ENCODE peak calls at places on chromosomes 16 and 17, in six cellular contexts. O, J, E, Q, I and S are unnamed samples. For H3K36me3, the result is how much of the 10 kb centered on the place peaks cover.

GRCh38 chr17:46163316-46163715 is 29.9 kb downstream of the KANSL1 start:
- DNase-seq in J (no peak), I (no peak), Q (no peak), O (no peak), E (no peak), S (no peak)

GRCh38 chr17:59387351-59388069 is 56.1 kb downstream of the YPEL2 start:
- DNase-seq in O (no peak), I (no peak), E (no peak), J (no peak), Q (peak), S (no peak)

GRCh38 chr16:20023190-20023589 is 50.5 kb downstream of the GPR139 start:
- DNase-seq in E (no peak), Q (no peak), J (no peak), O (peak), I (no peak), S (peak)

GRCh38 chr16:89343501-89344291 is 126.2 kb downstream of the ZNF778 start:
- DNase-seq in I (no peak), E (no peak), Q (no peak), J (no peak), O (peak), S (peak)

GRCh38 chr17:8326591-8327583 is 12.8 kb upstream of the ODF4 start:
- DNase-seq in Q (peak), O (no peak), J (peak), I (no peak), E (no peak), S (no peak)

GRCh38 chr17:68289473-68289872 is 1.5 kb downstream of the SLC16A6 start:
- DNase-seq in O (peak), I (no peak), E (no peak), Q (no peak), J (no peak), S (no peak)

GRCh38 chr16:78269251-78269650 is 169.8 kb downstream of the WWOX start:
- DNase-seq in J (no peak), E (no peak), I (no peak), O (no peak), Q (no peak), S (no peak)

GRCh38 chr17:31560836-31561235 is 169.4 kb downstream of the RAB11FIP4 start:
- DNase-seq in J (no peak), Q (no peak), O (peak), I (no peak), E (no peak), S (no peak)

GRCh38 chr17:51683291-51683690 is 422.9 kb downstream of the UTP18 start:
- DNase-seq in E (no peak), I (no peak), J (no peak), O (no peak), Q (no peak), S (no peak)

GRCh38 chr17:64412944-64413381 is 22.3 kb upstream of the PECAM1 start:
- DNase-seq in O (no peak), E (peak), J (no peak), Q (no peak), I (no peak), S (no peak)

GRCh38 chr17:218711-219110 is 37.3 kb upstream of the DOC2B start:
- DNase-seq in J (no peak), Q (no peak), O (no peak), I (peak), E (no peak), S (no peak)

DNA sequence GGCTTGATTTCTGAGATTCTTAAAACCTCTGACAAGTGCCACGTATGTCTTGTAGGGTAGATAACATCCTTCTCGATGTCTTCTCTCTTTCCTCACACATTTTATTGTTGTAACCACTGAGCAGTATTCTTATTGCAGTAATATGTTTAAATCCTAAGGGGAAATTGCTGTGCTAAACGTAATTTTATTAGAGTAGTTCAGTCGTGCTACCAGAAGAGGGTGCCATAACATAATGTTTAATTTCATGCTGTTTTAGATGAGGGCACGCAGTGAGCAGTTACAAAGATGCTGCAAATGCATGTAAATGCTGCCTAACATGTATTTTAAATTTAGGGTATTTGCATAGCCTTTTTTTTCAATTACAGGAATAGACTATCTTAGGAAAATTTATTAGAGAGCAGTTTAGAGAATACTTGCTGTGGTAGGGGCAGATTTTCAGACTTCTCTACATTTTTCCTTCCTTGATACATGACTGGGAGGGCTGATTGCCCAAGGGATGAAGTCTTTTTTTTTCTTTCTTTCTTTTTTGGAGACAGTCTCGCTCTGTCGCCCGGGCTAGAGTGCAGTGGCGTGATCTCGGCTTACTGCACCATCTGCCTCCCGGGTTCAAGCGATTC is 51.7 kb downstream of the GAN start:
- DNase-seq in O (peak), J (no peak), I (no peak), Q (no peak), E (peak), S (no peak)
- H3K36me3 ChIP-seq in O (under half), J (half or more), I (half or more), Q (under half), E (half or more), S (under half)

DNA sequence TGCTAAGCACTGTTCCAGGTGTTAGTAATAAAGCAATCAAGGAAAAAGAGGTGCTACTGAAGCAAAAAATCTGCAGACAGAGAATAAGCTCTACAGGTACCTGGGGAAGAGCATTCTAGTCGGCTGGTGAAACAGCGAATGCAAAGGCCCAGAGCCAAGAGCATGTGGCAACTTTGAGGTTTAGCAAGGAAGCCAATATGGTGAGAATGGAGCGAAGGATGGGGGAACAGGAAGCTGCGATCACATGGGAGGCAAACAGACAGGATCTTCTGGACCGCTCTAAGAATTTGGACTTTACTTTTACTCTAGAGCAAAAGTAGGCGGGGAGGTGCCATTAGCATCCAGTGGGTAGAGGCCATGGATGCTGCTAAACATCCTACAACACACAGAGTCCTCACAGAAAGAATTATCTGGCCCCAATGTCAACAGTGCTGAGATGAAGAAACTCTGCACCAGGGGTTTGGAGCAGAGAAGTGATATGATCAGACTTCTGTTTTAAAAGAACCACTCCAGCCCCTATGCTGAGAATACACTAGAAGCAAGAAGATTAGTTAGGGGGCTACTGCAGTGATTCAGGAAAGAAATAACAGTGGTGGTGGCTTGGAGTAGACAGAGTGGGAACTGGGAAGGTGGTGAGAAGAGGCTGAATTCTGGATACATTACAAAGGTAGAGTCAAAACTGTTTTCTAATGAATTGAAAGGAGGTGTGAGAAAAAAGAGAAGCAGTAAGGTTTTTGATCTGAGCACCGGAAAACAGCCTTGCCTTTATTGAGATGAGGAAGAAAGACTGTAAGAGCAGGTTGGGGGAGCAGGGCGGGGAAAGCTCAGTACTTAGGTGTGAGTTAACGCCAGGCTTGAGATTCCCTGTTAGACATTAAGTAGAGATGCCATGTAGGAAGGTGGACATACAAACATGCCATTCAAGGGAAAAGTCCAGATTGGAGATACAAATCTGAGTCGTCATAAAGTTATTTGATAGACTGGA is 11.0 kb downstream of the EFTUD2 start:
- DNase-seq in J (no peak), E (no peak), O (no peak), I (no peak), Q (no peak), S (no peak)
- H3K36me3 ChIP-seq in J (half or more), E (half or more), O (half or more), I (half or more), Q (half or more), S (half or more)

DNA sequence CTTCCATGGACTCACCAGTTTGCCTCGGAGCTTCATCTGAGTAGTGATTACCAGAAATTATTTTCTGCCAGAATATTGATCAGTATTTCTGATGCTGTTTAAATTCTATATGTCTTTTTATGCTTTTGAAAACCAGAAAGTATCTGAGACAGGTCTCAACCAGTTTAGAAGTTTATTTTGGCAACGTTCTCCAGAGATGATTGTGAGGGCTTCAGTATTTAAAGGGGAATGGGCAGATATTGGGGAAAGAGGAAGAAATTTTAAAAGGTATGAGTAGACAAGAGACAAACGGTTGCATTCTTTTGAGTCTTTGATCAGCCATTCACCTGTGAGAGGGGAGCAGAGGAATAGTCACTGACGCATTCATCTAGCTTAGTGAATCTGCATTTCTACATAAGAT is 44.4 kb upstream of the ABCC11 start:
- DNase-seq in I (no peak), E (no peak), Q (no peak), O (no peak), J (no peak), S (no peak)
- H3K36me3 ChIP-seq in I (half or more), E (under half), Q (under half), O (under half), J (half or more), S (half or more)

DNA sequence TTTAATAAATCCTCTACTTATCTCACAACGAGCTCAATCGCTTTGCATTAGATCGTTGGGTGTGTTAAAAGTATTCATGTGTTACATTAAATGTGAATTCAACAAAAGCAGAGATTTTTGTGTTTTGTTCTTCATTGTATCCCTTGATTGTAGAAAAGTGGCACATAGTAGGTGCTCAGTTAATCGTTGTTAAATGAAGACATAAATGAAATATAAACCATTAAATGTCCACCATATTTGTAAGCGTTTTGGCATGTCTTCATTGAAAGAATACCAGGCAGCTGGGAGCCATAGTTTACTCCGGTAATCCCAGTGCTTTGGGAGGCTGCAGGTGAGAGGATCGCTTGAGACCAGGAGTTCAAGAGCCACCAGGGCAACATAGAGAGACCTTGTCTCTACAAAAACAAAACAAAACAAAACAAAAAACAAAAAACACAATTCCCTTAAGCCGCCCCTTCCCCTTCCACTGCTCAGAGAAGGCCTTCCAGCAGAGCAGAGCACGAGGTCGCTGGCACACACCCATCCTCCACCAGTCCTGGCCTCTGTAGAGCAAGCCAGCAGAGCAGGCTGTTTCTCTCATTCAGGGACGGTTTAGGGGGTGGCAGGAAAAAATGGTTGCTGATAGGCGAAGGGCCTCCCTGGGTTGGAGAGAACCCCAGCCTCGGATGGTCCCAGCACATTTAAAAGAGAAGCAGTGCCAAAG is 673 bp upstream of the CHD9 start:
- DNase-seq in I (no peak), E (no peak), Q (peak), J (peak), O (peak), S (no peak)
- H3K36me3 ChIP-seq in I (under half), E (under half), Q (under half), J (under half), O (under half), S (under half)

DNA sequence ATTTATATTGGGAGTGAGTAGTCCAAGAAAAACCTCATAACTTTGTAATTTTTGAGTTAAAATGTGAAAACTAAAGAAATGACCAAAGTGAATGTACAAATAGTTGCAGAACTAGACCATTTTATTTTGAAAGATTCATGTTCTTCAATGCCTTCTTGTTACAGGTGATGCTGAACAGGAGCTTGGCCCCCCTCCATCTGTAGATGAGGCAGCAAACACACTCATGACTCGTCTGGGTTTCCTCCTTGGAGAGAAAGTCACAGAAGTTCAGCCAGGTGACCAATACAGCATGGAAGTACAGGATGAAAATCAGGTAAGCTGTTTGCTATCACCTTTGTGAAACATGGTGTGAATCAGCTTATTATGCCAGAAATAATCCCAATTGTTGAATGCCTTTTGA is 227.8 kb downstream of the TANC2 start:
- DNase-seq in O (peak), E (no peak), Q (no peak), J (no peak), I (no peak), S (no peak)
- H3K36me3 ChIP-seq in O (under half), E (under half), Q (under half), J (under half), I (under half), S (under half)

DNA sequence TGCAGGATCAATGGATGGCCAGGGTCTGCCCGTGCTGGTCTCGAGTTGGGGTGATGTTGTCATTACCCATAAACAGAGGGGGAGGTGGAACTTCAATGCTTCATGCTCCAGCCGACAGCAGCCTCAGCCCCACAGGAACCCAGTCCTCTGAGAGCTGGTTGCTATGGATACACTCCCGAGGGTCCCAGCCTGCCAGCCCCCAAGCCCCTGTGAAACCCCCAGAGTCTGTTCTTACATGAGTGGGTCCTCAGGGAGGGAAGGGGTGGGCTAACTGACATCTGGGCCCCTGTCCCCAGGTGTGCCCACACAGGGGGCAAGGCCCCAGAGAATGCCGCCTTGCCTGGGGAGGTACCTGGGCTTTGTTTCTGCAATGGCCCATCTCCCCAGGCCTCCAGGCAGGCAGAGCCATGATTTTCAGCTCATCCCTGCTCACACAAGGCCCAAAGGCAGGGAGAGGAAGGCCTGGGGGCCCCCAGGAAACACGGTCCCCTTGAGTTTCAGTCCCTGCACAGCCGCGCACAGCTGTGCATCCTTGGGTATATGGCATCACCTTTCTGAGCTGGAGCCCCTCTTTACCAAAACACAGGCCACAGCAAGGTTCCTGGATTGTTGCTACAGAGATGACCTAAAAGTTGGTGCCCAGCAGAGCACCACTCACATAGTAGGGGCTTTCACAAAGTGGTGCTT is 223.7 kb downstream of the ZNF423 start:
- DNase-seq in O (no peak), E (no peak), J (no peak), I (no peak), Q (no peak), S (no peak)
- H3K36me3 ChIP-seq in O (under half), E (under half), J (under half), I (under half), Q (under half), S (under half)

DNA sequence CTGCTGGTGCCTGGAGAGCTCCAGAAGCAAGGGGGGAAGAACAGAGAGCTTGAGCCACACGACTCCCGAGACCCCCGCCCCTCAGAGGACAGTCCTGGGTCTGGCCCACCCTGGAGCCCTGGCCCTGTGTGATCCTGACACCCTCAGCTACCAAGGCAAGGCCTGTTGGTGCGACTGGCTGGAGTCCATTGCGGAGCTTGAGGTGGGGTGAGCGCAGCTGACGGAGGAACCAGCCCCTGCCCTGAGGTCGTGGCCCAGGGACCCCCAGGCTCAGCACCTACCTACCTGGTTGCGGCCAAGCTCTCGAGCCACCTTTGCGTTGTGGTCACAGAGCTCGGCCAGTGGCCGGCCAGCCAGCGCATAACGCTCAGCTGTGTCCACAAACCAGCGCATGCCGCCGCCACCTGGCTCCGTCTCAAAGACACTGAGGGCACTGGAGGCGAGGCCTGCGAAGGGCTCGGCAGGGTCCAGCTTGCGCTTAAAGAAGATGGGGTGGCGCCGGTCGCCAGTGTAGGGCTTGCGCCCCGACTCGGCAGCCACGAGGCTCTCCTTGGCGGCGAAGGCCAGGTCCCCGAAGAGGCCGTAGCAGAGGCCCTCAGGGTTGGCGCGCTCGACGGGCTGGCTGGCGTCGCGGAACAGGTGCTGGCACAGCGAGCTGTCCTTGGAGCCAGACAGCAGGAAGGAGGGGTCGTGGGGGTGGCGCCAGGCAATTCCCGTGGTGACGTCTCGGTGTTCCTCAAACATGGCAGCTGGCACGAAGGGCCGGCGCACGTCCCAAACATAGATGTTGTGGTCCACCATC is 2.5 kb upstream of the JMJD8 start:
- DNase-seq in O (no peak), J (no peak), E (no peak), I (no peak), Q (no peak), S (no peak)
- H3K36me3 ChIP-seq in O (under half), J (under half), E (under half), I (under half), Q (under half), S (under half)

GRCh38 chr17:41690497-41690896 is 1.8 kb downstream of the EIF1 start:
- DNase-seq in E (no peak), J (no peak), Q (no peak), O (no peak), I (no peak), S (no peak)

GRCh38 chr17:41691031-41691777 is 2.5 kb downstream of the EIF1 start:
- DNase-seq in Q (no peak), I (no peak), O (no peak), E (no peak), J (no peak), S (no peak)

GRCh38 chr17:41695954-41696720 is 7.5 kb downstream of the EIF1 start:
- DNase-seq in O (peak), I (peak), J (no peak), Q (peak), E (peak), S (peak)

GRCh38 chr17:41695134-41695661 is 6.5 kb downstream of the EIF1 start:
- DNase-seq in Q (no peak), I (no peak), E (no peak), O (no peak), J (no peak), S (no peak)

GRCh38 chr17:41692722-41693521 is 4.2 kb downstream of the EIF1 start:
- DNase-seq in I (no peak), J (no peak), E (no peak), Q (no peak), O (no peak), S (no peak)
- H3K36me3 ChIP-seq in I (half or more), J (half or more), E (half or more), Q (half or more), O (under half), S (under half)

DNA sequence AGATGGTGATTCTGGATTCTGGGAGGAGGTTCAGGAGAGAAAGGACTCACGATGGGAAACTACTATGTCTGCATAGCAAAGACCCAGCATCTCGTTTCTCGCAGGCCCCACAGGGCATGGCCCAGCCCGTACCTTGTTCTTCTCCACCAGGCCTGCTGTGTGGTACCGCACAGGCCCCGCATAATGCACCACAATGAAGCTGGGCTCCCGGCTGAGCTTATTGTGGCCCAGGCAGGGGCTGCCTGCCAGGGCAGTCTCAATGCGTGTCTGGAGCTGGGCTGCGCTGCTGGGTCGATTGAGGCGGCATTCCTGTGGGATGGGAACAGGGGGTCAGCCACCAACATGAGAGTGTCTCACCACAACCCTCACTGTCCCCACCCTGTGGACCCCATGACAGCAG is 20.4 kb downstream of the ZNHIT3 start:
- DNase-seq in Q (no peak), I (no peak), O (no peak), E (no peak), J (no peak), S (no peak)
- H3K36me3 ChIP-seq in Q (under half), I (half or more), O (under half), E (half or more), J (half or more), S (under half)